ENCODE peak calls at places on chromosomes 16 and 17, in six cellular contexts. O is progenitor cell of endocrine pancreas; V is HFF-Myc; P is stimulated activated CD8-positive, alpha-beta memory T cell treated with anti-CD3 and anti-CD28 coated beads, Interleukin-12 subunit alpha, Interleukin-12 subunit beta, amount 100 ng/mL, for 4 hours; N is tibial nerve; Y is kidney tubule cell. U is an unnamed sample.

GRCh38 chr17:61316633-61317032 is 83.0 kb upstream of the TBX2 start:
- DNase-seq in O (no peak), N (no peak), V (no peak), Y (no peak), P (no peak), U (no peak)

GRCh38 chr16:6947291-6947690 is 385.4 kb upstream of the RBFOX1 start:
- DNase-seq in Y (no peak), N (no peak), O (no peak), P (no peak), V (no peak), U (no peak)

GRCh38 chr17:28725660-28726395 is at the start of gene TLCD1:
- DNase-seq in P (peak), N (peak), Y (peak), V (no peak), O (peak), U (peak)

GRCh38 chr17:15922586-15922985 is 22.3 kb upstream of the ADORA2B start:
- DNase-seq in N (no peak), Y (no peak), O (no peak), V (no peak), P (no peak), U (no peak)

GRCh38 chr16:85321856-85322271 is 209.6 kb upstream of the CIBAR2 start:
- DNase-seq in O (no peak), P (no peak), Y (peak), V (no peak), N (peak), U (peak)

GRCh38 chr17:76972046-76972641 is 103.9 kb downstream of the MGAT5B start:
- DNase-seq in N (no peak), P (no peak), V (no peak), Y (no peak), O (no peak), U (no peak)

GRCh38 chr16:82396509-82396908 is 226.5 kb upstream of the MPHOSPH6 start:
- DNase-seq in V (no peak), N (no peak), P (no peak), O (no peak), Y (no peak), U (no peak)

GRCh38 chr17:13883659-13884058 is 185.6 kb upstream of the COX10 start:
- DNase-seq in V (no peak), Y (no peak), P (no peak), N (no peak), O (no peak), U (no peak)

GRCh38 chr16:49366669-49367068 is 6.9 kb upstream of the C16orf78 start:
- DNase-seq in O (no peak), V (no peak), Y (no peak), P (no peak), N (no peak), U (no peak)

GRCh38 chr17:78652024-78652423 is 74.8 kb upstream of the DNAH17 start:
- DNase-seq in N (no peak), Y (no peak), O (no peak), P (no peak), V (no peak), U (no peak)

GRCh38 chr17:17119106-17119505 is 76.8 kb downstream of the MPRIP start:
- DNase-seq in Y (no peak), V (no peak), O (no peak), N (no peak), P (no peak), U (no peak)